ENCODE peak calls at places on chromosomes 11 and 22, in eight cellular contexts. O, B, V, H, X, L, P and D are unnamed samples.

GRCh38 chr22:39135092-39135896 is 17.2 kb downstream of the CBX7 start:
- DNase-seq in B (no peak), H (peak; percentile 71), O (peak; percentile 72), V (no peak), X (peak; percentile 39), L (peak; percentile 81), P (no peak), D (no peak)

GRCh38 chr11:111520565-111520964 is 6.0 kb downstream of the HOATZ start:
- DNase-seq in V (no peak), O (no peak), P (no peak), X (no peak), L (no peak), B (no peak), H (no peak), D (no peak)

GRCh38 chr11:45393826-45394225 is 107.7 kb upstream of the SYT13 start:
- DNase-seq in P (no peak), X (no peak), O (no peak), B (no peak), V (no peak), L (no peak), H (no peak), D (no peak)

GRCh38 chr11:69700278-69701140 is 3.3 kb downstream of the FGF19 start:
- DNase-seq in L (peak; percentile 91), H (peak; percentile 88), V (no peak), O (peak; percentile 89), P (no peak), X (peak; percentile 74), B (peak; percentile 66), D (no peak)

GRCh38 chr11:61473370-61474025 is 35.1 kb upstream of the LRRC10B start:
- DNase-seq in X (no peak), P (no peak), V (no peak), H (no peak), B (no peak), L (no peak), O (no peak), D (no peak)

GRCh38 chr11:69444381-69445130 is 36.9 kb upstream of the LINC01488 start:
- DNase-seq in O (peak; percentile 48), H (peak; percentile 93), P (no peak), B (peak; percentile 87), V (no peak), X (no peak), L (peak; percentile 85), D (no peak)

GRCh38 chr11:46560300-46561025 is 33.4 kb downstream of the AMBRA1 start:
- DNase-seq in B (no peak), P (no peak), H (peak; percentile 14), V (no peak), O (no peak), X (peak; percentile 65), L (no peak), D (no peak)

GRCh38 chr11:15471028-15471708 is 356.4 kb downstream of the INSC start:
- DNase-seq in P (no peak), V (no peak), L (no peak), O (no peak), X (no peak), H (no peak), B (no peak), D (no peak)

GRCh38 chr11:114282488-114282887 is 13.7 kb upstream of the NNMT start:
- DNase-seq in L (no peak), P (no peak), B (no peak), O (no peak), V (no peak), H (no peak), X (no peak), D (no peak)

GRCh38 chr11:115145316-115145715 is 358.9 kb downstream of the CADM1 start:
- DNase-seq in V (no peak), X (no peak), L (no peak), H (no peak), B (no peak), O (no peak), P (no peak), D (no peak)

GRCh38 chr11:1401656-1402221 is 12.0 kb downstream of the BRSK2 start:
- DNase-seq in B (peak; percentile 56), X (peak; percentile 33), L (peak; percentile 90), V (peak; percentile 37), H (peak; percentile 59), O (peak; percentile 89), P (peak; percentile 76), D (no peak)

GRCh38 chr11:75558939-75559843 is 2.9 kb upstream of the SERPINH1 start:
- DNase-seq in V (no peak), X (peak; percentile 71), H (no peak), P (no peak), B (peak; percentile 81), O (peak; percentile 77), L (peak; percentile 80), D (no peak)

GRCh38 chr11:47917643-47918369 is 62.6 kb upstream of the PTPRJ start:
- DNase-seq in L (peak; percentile 92), X (peak; percentile 82), H (peak; percentile 92), P (no peak), O (peak; percentile 65), V (no peak), B (peak; percentile 95), D (no peak)

GRCh38 chr11:8263109-8263768 is 439 bp downstream of the LMO1 start:
- DNase-seq in O (peak; percentile 55), P (no peak), H (no peak), X (no peak), B (no peak), V (no peak), L (no peak), D (no peak)

GRCh38 chr11:44833869-44834452 is 107.2 kb downstream of the TSPAN18 start:
- DNase-seq in X (no peak), H (no peak), P (peak; percentile 60), B (no peak), L (no peak), V (no peak), O (no peak), D (no peak)

GRCh38 chr22:21457023-21457787 is 10.0 kb upstream of the TMEM191C start:
- DNase-seq in H (peak; percentile 33), X (no peak), B (peak; percentile 34), P (no peak), L (peak; percentile 18), V (no peak), O (no peak), D (no peak)

GRCh38 chr11:94926698-94927237 is 46.6 kb downstream of the CWC15 start:
- DNase-seq in L (peak; percentile 95), H (peak; percentile 32), P (no peak), O (peak; percentile 23), X (peak; percentile 94), V (no peak), B (peak; percentile 59), D (no peak)

GRCh38 chr11:48107188-48107704 is 109.4 kb upstream of the OR4B1 start:
- DNase-seq in O (no peak), L (no peak), H (peak; percentile 26), V (no peak), B (no peak), P (no peak), X (no peak), D (no peak)

GRCh38 chr11:79708319-79708928 is 267.6 kb upstream of the TENM4 start:
- DNase-seq in L (no peak), P (peak; percentile 45), H (peak; percentile 37), V (no peak), X (no peak), O (peak; percentile 73), B (no peak), D (peak; percentile 45)

GRCh38 chr22:19757985-19758895 is 2.3 kb upstream of the TBX1 start:
- DNase-seq in L (peak; percentile 52), P (no peak), X (no peak), O (no peak), V (no peak), H (no peak), B (no peak), D (no peak)

GRCh38 chr11:122642472-122642922 is 13.0 kb upstream of the UBASH3B start:
- DNase-seq in O (peak; percentile 15), X (peak; percentile 60), P (no peak), V (no peak), H (peak; percentile 41), B (no peak), L (no peak), D (no peak)
- H3K4me3 ChIP-seq in O (no peak overlapping the region), X (no peak overlapping the region), P (no peak overlapping the region), V (no peak overlapping the region), H (peak overlapping the region; percentile 26), B (no peak overlapping the region), L (no peak overlapping the region), D (no peak overlapping the region)

GRCh38 chr11:34379539-34379938 is 21.7 kb upstream of the ABTB2 start:
- DNase-seq in B (no peak), X (no peak), P (no peak), V (no peak), H (no peak), L (no peak), O (no peak), D (no peak)

GRCh38 chr11:34379081-34379480 is 21.3 kb upstream of the ABTB2 start:
- DNase-seq in L (no peak), B (no peak), P (no peak), O (no peak), X (no peak), H (peak; percentile 32), V (no peak), D (no peak)

GRCh38 chr11:34381775-34382174 is 24.0 kb upstream of the ABTB2 start:
- DNase-seq in B (no peak), V (no peak), O (no peak), P (no peak), H (no peak), L (no peak), X (no peak), D (no peak)

DNA sequence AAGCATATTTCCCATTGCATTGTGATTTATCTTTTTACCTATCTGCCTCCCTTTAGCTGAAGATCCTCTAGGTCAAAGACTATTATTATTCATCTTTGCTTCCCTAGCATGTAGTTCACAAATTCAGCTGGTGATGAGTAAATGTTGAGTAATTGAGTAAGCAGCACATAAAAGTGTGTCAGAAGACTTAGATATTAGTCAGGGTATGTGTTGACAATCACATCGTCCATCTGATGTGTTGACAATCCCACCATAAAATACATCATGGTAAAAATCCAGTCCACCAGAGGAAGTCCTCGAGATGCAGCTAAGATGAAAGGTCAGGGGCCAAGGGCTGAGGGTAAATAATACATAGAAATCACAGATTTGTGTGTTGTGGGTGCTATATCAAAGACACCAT is 22.9 kb upstream of the ABTB2 start:
- DNase-seq in V (no peak), B (no peak), H (no peak), X (no peak), P (no peak), L (no peak), O (no peak), D (no peak)
- H3K4me1 ChIP-seq in V (no peaks in the 10 kb centered on the region), B (no peaks in the 10 kb centered on the region), H (peaks cover 36% of the 10 kb centered on the region), X (no peaks in the 10 kb centered on the region), P (no peaks in the 10 kb centered on the region), L (no peaks in the 10 kb centered on the region), O (no peaks in the 10 kb centered on the region), D (no peaks in the 10 kb centered on the region)

GRCh38 chr11:64891880-64892279 is 13.5 kb upstream of the EHD1 start:
- DNase-seq in V (no peak), B (no peak), O (no peak), X (no peak), P (no peak), H (no peak), L (no peak), D (no peak)
- H3K4me3 ChIP-seq in V (no peak overlapping the region), B (no peak overlapping the region), O (no peak overlapping the region), X (no peak overlapping the region), P (no peak overlapping the region), H (no peak overlapping the region), L (no peak overlapping the region), D (no peak overlapping the region)

DNA sequence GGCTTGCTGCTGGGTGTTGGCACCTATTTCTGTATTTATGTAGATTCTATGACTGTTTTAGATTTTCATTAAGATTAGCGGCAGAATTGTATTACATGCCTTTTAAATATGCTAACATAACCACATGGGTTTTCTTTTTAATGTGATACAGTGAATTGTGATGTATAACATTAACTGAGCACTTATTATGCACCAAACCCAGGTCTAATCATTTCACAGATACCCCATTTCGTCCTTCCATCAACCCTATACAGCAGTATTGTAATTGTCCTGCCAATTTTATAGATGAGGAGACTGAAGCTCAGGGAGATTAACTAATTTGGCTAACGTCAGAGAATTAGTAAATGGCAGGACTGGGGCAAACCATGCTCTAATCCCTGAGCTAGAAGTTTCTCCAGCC is 38.4 kb downstream of the PACSIN2 start:
- DNase-seq in P (no peak), L (no peak), V (no peak), O (no peak), X (no peak), B (no peak), H (no peak), D (no peak)
- H3K4me1 ChIP-seq in P (peaks cover 6% of the 10 kb centered on the region), L (peaks cover 27% of the 10 kb centered on the region), V (peaks cover 8% of the 10 kb centered on the region), O (peaks cover 12% of the 10 kb centered on the region), X (peaks cover 11% of the 10 kb centered on the region), B (peaks cover 26% of the 10 kb centered on the region), H (peaks cover 46% of the 10 kb centered on the region), D (peaks cover 3% of the 10 kb centered on the region)